ENCODE peak calls at places on chromosomes 4 and X, in six cellular contexts. B is A549, M is K562, L is GM12878, T is endothelial cell of umbilical vein, W is HepG2. Y is an unnamed sample.

GRCh38 chrX:20042221-20042620 is 51.4 kb upstream of the BCLAF3 start:
- DNase-seq in B (no peak), M (no peak), L (no peak), T (no peak), W (no peak), Y (no peak)

GRCh38 chr4:97394653-97395052 is 748.6 kb downstream of the STPG2 start:
- DNase-seq in B (peak; percentile 4), M (no peak), L (no peak), T (no peak), W (no peak), Y (no peak)

GRCh38 chrX:18886005-18886343 is 97.9 kb downstream of the PHKA2 start:
- DNase-seq in B (no peak), M (no peak), L (no peak), T (no peak), W (no peak), Y (no peak)

GRCh38 chrX:119871245-119871598 is 311 bp downstream of the RNF113A start:
- DNase-seq in B (no peak), M (no peak), L (no peak), T (no peak), W (no peak), Y (peak; percentile 59)

GRCh38 chrX:125205918-125206665 is 113.6 kb upstream of the TEX13C start:
- DNase-seq in B (peak; percentile 43), M (no peak), L (no peak), T (no peak), W (no peak), Y (no peak)

GRCh38 chr4:141786921-141787320 is 150.5 kb downstream of the IL15 start:
- DNase-seq in B (no peak), M (no peak), L (no peak), T (no peak), W (no peak), Y (no peak)

GRCh38 chr4:126890994-126891393 is 741.8 kb upstream of the INTU start:
- DNase-seq in B (no peak), M (no peak), L (no peak), T (no peak), W (no peak), Y (no peak)

GRCh38 chrX:14829643-14830042 is 43.2 kb downstream of the FANCB start:
- DNase-seq in B (no peak), M (no peak), L (no peak), T (no peak), W (no peak), Y (no peak)

GRCh38 chrX:118047446-118048186 is 69.0 kb downstream of the KLHL13 start:
- DNase-seq in B (no peak), M (no peak), L (no peak), T (no peak), W (no peak), Y (no peak)

GRCh38 chr4:7156273-7157139 is 35.8 kb upstream of the SORCS2 start:
- DNase-seq in B (peak; percentile 27), M (peak; percentile 54), L (no peak), T (peak; percentile 11), W (no peak), Y (no peak)

GRCh38 chr4:123826896-123827295 is 430.3 kb downstream of the SPRY1 start:
- DNase-seq in B (no peak), M (no peak), L (no peak), T (peak; percentile 51), W (no peak), Y (no peak)

GRCh38 chrX:24979081-24979480 is 36.7 kb downstream of the ARX start:
- DNase-seq in B (no peak), M (no peak), L (no peak), T (no peak), W (no peak), Y (no peak)

GRCh38 chrX:89053223-89053622 is 306.2 kb downstream of the CPXCR1 start:
- DNase-seq in B (no peak), M (no peak), L (no peak), T (no peak), W (no peak), Y (no peak)
- TF ChIP-seq POLR2A in B (no peak), M (no peak), L (no peak), T (no peak), W (no peak), Y (no peak)

DNA sequence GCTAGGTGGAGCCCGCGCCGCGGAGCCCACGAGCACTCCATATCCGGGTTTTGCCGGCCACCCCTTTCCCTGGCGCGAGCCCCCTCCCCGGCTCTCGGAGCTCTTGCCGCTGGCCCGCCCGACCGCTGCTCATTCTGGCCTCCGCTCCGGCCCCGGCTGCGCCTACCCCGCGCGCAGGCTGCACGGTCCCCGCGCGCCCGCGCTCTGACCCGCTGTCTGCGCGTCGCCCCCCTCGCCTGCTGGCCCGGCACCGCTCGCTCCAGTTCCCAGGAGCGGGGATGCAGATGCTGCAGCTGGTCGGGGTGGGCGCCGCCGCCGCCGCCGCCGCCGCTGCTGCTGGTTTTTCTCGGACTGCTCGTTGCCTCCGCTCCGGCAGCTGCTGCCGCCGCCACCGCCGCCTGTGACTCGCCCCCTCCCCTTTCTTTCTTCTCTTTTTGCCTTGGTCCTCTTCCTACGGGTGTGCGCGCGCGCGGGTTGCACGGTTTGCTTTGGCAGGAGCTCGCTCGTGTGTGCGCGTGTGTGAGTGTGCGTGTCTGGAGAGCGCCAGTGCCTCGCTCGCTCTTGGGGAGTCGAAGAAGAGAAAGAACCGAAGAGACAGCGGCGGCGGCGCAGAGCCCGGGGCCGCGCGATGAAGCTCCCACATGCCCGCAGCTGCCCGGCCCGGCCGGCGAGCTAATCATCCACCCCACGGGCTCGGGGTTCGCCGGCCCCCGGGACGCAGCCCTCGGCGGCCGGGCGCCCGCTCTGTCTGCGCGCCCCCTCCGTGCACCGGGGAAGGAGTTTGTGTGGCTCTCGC is at the start of gene ADGRL3:
- DNase-seq in B (no peak), M (no peak), L (no peak), T (no peak), W (no peak), Y (no peak)
- TF ChIP-seq MYC in B (no peak), M (no peak), L (no peak), T (no peak), W (no peak), Y (no peak)

GRCh38 chr4:76987153-76987562 is 37.6 kb downstream of the SEPTIN11 start:
- DNase-seq in B (no peak), M (no peak), L (no peak), T (no peak), W (no peak), Y (no peak)
- TF ChIP-seq POLR2A in B (no peak), M (no peak), L (no peak), T (no peak), W (no peak), Y (no peak)

GRCh38 chrX:45750639-45751038 is 550.0 kb upstream of the DIPK2B start:
- DNase-seq in B (no peak), M (no peak), L (no peak), T (no peak), W (no peak), Y (no peak)

GRCh38 chrX:45749375-45749774 is 548.7 kb upstream of the DIPK2B start:
- DNase-seq in B (no peak), M (no peak), L (no peak), T (peak; percentile 43), W (no peak), Y (peak; percentile 31)

GRCh38 chrX:45748443-45748842 is 547.8 kb upstream of the DIPK2B start:
- DNase-seq in B (no peak), M (no peak), L (no peak), T (no peak), W (no peak), Y (no peak)

GRCh38 chrX:45745479-45745878 is 544.8 kb upstream of the DIPK2B start:
- DNase-seq in B (no peak), M (no peak), L (no peak), T (no peak), W (no peak), Y (no peak)

GRCh38 chrX:45747905-45748304 is 547.2 kb upstream of the DIPK2B start:
- DNase-seq in B (no peak), M (no peak), L (no peak), T (no peak), W (no peak), Y (no peak)
- TF ChIP-seq MYC in B (no peak), M (no peak), L (no peak), T (no peak), W (no peak), Y (no peak)

DNA sequence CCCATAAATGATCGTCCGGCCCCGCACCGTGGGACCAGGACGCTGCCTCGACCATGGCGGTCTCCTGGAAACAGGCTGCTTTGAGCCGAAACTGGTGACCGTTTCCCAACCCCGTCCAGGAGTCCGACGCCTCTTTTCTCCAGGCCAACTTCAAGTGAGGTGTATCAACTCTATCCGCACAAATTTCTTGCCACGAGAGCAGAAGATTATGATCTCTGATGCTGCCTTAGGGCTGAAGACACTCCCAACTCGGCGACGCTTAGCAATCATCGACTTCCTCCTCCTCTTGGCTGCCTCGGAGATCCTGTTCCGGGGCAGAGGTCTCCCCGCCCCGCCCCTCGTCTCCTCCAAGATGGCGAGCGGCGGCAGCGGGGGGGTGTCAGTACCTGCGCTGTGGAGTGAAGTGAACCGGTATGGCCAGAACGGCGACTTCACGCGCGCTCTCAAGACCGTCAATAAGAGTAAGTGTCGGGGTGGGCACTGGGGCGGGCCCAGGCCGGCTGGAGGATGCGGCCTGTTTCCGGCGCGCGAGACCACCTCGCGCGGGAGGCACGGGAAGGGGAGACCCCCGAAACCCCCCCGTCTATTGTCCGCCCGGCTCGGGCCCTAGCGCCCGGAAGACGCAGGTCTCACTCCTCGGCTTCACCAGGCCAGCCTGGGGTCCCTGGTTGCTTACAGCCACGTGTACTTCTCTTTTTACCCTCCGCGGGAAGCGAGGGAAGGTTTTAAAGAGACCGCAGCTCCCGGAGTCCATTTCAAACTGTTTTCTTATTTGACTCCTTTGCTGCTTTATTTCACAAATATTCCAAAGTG is at the start of gene SRP72:
- DNase-seq in B (peak; percentile 84), M (peak; percentile 87), L (peak; percentile 36), T (peak; percentile 91), W (peak; percentile 82), Y (peak; percentile 95)
- TF ChIP-seq POLR2A in B (peak; percentile 71), M (peak; percentile 96), L (peak; percentile 96), T (peak; percentile 90), W (peak; percentile 91), Y (peak; percentile 86)

GRCh38 chrX:9279271-9279596 is 185.6 kb upstream of the TBL1X start:
- DNase-seq in B (no peak), M (no peak), L (no peak), T (no peak), W (no peak), Y (no peak)
- TF ChIP-seq MYC in B (no peak), M (no peak), L (no peak), T (no peak), W (no peak), Y (no peak)

Y was measured in NB4.